ENCODE peak calls at places on chromosomes 5 and 9, in five cellular contexts. L, Q, N, E and C are unnamed samples.

GRCh38 chr9:136484153-136485048 is 1.6 kb upstream of the SEC16A start:
- DNase-seq in Q (peak; percentile 75), L (no peak), N (peak; percentile 72), E (peak; percentile 60), C (no peak)

GRCh38 chr5:14534773-14535172 is 46.8 kb upstream of the OTULINL start:
- DNase-seq in L (peak; percentile 16), N (no peak), E (no peak), Q (no peak), C (peak; percentile 13)

GRCh38 chr5:63686938-63687337 is 275.3 kb downstream of the HTR1A start:
- DNase-seq in Q (no peak), E (no peak), L (no peak), N (no peak), C (no peak)

GRCh38 chr9:98502311-98502975 is 206.3 kb downstream of the GABBR2 start:
- DNase-seq in Q (no peak), E (no peak), L (no peak), N (no peak), C (no peak)

GRCh38 chr5:155767480-155767879 is 559.5 kb upstream of the SGCD start:
- DNase-seq in L (no peak), N (no peak), Q (no peak), E (no peak), C (no peak)

GRCh38 chr5:23035555-23036090 is 182.5 kb upstream of the CDH12 start:
- DNase-seq in E (no peak), N (no peak), L (no peak), Q (no peak), C (no peak)

GRCh38 chr9:70142101-70142500 is 98.5 kb downstream of the MAMDC2 start:
- DNase-seq in Q (no peak), L (no peak), N (no peak), E (no peak), C (no peak)

GRCh38 chr5:168609806-168610482 is 30.8 kb upstream of the PANK3 start:
- DNase-seq in E (no peak), N (no peak), Q (no peak), L (no peak), C (no peak)

GRCh38 chr5:59133801-59134261 is 551.0 kb downstream of the RAB3C start:
- DNase-seq in Q (no peak), L (no peak), N (no peak), E (no peak), C (peak; percentile 43)

GRCh38 chr5:169343761-169344160 is 42.8 kb upstream of the SLIT3 start:
- DNase-seq in N (no peak), E (no peak), Q (no peak), L (no peak), C (no peak)

GRCh38 chr5:54457094-54457531 is 1.6 kb downstream of the HSPB3 start:
- DNase-seq in Q (peak; percentile 50), E (no peak), N (no peak), L (no peak), C (peak; percentile 73)

GRCh38 chr5:73152411-73153388 is 20.3 kb upstream of the TMEM174 start:
- DNase-seq in N (no peak), Q (no peak), L (no peak), E (no peak), C (no peak)

GRCh38 chr9:129021091-129021490 is 7.0 kb downstream of the SH3GLB2 start:
- DNase-seq in Q (no peak), L (no peak), N (no peak), E (no peak), C (no peak)

GRCh38 chr5:141783599-141784296 is 94.5 kb downstream of the PCDH1 start:
- DNase-seq in E (no peak), L (no peak), Q (no peak), N (peak; percentile 66), C (no peak)

GRCh38 chr9:120593955-120594277 is 13.9 kb upstream of the CDK5RAP2 start:
- DNase-seq in E (no peak), Q (no peak), N (no peak), L (no peak), C (no peak)

GRCh38 chr5:87155076-87155475 is 112.6 kb upstream of the RASA1 start:
- DNase-seq in E (no peak), N (no peak), L (no peak), Q (no peak), C (no peak)

GRCh38 chr5:125298258-125298657 is 551.8 kb upstream of the ZNF608 start:
- DNase-seq in E (no peak), N (no peak), Q (no peak), L (no peak), C (no peak)

GRCh38 chr5:111511174-111512025 is 935 bp downstream of the STARD4 start:
- DNase-seq in L (no peak), N (no peak), Q (peak; percentile 22), E (no peak), C (no peak)

GRCh38 chr5:601771-602465 is 10.2 kb upstream of the CEP72 start:
- DNase-seq in N (no peak), Q (no peak), E (peak; percentile 41), L (no peak), C (peak; percentile 44)

GRCh38 chr5:112696786-112697185 is 40.9 kb upstream of the APC start:
- DNase-seq in N (no peak), L (no peak), Q (no peak), E (no peak), C (no peak)

GRCh38 chr9:131714161-131714646 is 25.7 kb downstream of the RAPGEF1 start:
- DNase-seq in N (peak; percentile 51), L (peak; percentile 45), E (no peak), Q (peak; percentile 88), C (peak; percentile 90)

GRCh38 chr5:139272471-139273321 is 20.8 kb upstream of the MATR3 start:
- DNase-seq in L (no peak), N (no peak), Q (no peak), E (peak; percentile 56), C (no peak)
- H3K4me3 ChIP-seq in L (no peak overlapping the region), N (no peak overlapping the region), Q (peak overlapping the region; percentile 48), E (peak overlapping the region; percentile 89), C (no peak overlapping the region)

GRCh38 chr9:35909274-35909673 is at the start of gene SPAAR:
- DNase-seq in Q (peak; percentile 74), N (no peak), E (no peak), L (no peak), C (no peak)
- H3K4me1 ChIP-seq in Q (peaks cover 34% of the 10 kb centered on the region), N (peaks cover 67% of the 10 kb centered on the region), E (peaks cover 61% of the 10 kb centered on the region), L (no peaks in the 10 kb centered on the region), C (peaks cover 58% of the 10 kb centered on the region)

GRCh38 chr9:68507098-68507795 is 33.4 kb downstream of the TMEM252 start:
- DNase-seq in N (no peak), L (no peak), E (no peak), Q (no peak), C (no peak)

GRCh38 chr9:68508547-68508946 is 32.1 kb downstream of the TMEM252 start:
- DNase-seq in L (no peak), E (no peak), N (no peak), Q (no peak), C (no peak)

GRCh38 chr9:68507796-68508145 is 32.9 kb downstream of the TMEM252 start:
- DNase-seq in N (no peak), E (no peak), L (no peak), Q (no peak), C (no peak)

GRCh38 chr9:68502279-68502678 is 38.4 kb downstream of the TMEM252 start:
- DNase-seq in Q (no peak), L (no peak), E (no peak), N (no peak), C (no peak)

DNA sequence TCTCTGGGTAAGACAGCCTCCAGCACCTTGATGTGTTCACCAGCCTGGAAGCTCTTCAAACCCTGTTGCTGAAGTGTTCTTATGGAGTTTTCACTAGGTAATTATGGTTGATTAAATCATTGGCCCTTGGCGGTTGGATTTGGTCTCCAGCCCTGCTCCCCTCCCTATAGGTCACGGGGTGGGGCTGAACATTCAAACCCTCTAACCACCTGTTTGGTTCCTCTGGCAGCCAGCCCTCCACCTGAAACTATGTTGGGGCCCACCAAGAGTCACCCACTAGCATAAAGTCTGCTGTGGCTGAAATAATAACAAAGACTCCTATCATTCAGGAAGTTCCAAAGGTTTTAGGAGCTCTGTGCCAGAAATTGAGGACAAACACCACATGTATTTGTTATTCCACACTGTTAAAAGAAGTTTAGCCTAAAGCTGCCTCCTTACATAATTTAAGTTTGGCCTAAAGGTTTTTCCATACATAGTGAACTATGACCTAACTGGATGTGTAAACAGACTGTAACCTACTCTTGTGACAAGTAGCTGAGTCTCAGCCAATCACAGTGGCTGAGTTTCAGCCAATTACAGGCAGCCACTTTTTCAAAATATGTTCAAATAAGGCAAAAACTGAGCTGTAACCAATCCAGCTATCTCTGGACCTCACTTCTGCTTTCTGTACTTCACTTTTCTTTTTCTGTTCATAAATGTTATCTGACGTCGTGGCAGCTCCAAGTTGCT is 34.8 kb downstream of the TMEM252 start:
- DNase-seq in N (no peak), Q (peak; percentile 61), E (no peak), L (no peak), C (no peak)
- H3K27ac ChIP-seq in N (no peak overlapping the region), Q (peak overlapping the region; percentile 61), E (no peak overlapping the region), L (peak overlapping the region; percentile 21), C (no peak overlapping the region)

DNA sequence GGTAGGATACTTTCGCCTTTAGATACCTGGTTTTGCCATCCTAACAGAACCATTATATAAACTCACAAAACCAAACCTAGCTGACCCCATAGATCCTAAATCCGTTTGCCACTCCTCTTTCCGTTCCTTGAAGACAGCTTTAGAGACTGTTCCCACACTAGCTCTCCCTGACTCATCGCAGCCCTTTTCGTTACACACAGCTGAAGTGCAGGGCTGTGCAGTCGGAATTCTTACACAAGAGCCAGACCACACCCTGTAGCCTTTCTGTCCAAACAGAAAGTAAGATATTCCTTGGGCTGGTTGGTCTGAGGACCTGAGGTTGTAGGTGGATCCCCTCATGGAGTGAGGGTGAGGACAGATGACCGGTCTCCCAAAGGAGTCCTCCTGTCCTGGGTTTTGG is 56.7 kb upstream of the NAA35 start:
- DNase-seq in Q (no peak), E (no peak), N (peak; percentile 7), L (no peak), C (no peak)
- H3K4me3 ChIP-seq in Q (no peak overlapping the region), E (no peak overlapping the region), N (no peak overlapping the region), L (no peak overlapping the region), C (no peak overlapping the region)

GRCh38 chr5:10736808-10737207 is 24.2 kb downstream of the DAP start:
- DNase-seq in Q (no peak), L (no peak), E (no peak), N (no peak), C (no peak)

GRCh38 chr5:10740384-10740783 is 20.6 kb downstream of the DAP start:
- DNase-seq in N (no peak), L (no peak), E (no peak), Q (no peak), C (no peak)

GRCh38 chr5:10736354-10736753 is 24.7 kb downstream of the DAP start:
- DNase-seq in Q (no peak), N (no peak), E (no peak), L (no peak), C (no peak)

GRCh38 chr5:10735569-10736255 is 25.3 kb downstream of the DAP start:
- DNase-seq in E (no peak), N (no peak), L (no peak), Q (peak; percentile 62), C (no peak)

GRCh38 chr5:10737880-10738279 is 23.2 kb downstream of the DAP start:
- DNase-seq in N (no peak), Q (no peak), E (no peak), L (no peak), C (no peak)
- H3K4me1 ChIP-seq in N (peaks cover 18% of the 10 kb centered on the region), Q (peaks cover 3% of the 10 kb centered on the region), E (no peaks in the 10 kb centered on the region), L (no peaks in the 10 kb centered on the region), C (no peaks in the 10 kb centered on the region)